ENCODE peak calls at places on chromosomes 6 and 20, in six cellular contexts. C, A, D, S, V and Q are unnamed samples.
A peak's percentile ranks its signal among the peaks of the same experiment; 100 is the strongest.

GRCh38 chr6:47456536-47456975 is 21.0 kb upstream of the CD2AP start:
- DNase-seq in C (no peak), A (no peak), D (no peak), S (no peak), V (no peak), Q (no peak)

GRCh38 chr6:168408504-168409136 is 32.4 kb upstream of the SMOC2 start:
- DNase-seq in C (no peak), A (no peak), D (no peak), S (no peak), V (no peak), Q (no peak)

GRCh38 chr6:136539967-136540366 is 10.3 kb downstream of the MAP7 start:
- DNase-seq in C (no peak), A (no peak), D (no peak), S (no peak), V (no peak), Q (no peak)

GRCh38 chr6:149586149-149586548 is 20.0 kb downstream of the GINM1 start:
- DNase-seq in C (no peak), A (no peak), D (no peak), S (no peak), V (no peak), Q (no peak)

GRCh38 chr20:41217422-41217821 is 80.1 kb downstream of the PLCG1 start:
- DNase-seq in C (no peak), A (no peak), D (no peak), S (no peak), V (no peak), Q (no peak)

GRCh38 chr6:121670511-121670910 is 235.1 kb downstream of the GJA1 start:
- DNase-seq in C (no peak), A (no peak), D (no peak), S (no peak), V (peak; percentile 62), Q (no peak)

GRCh38 chr6:167779123-167779992 is 47.4 kb upstream of the AFDN start:
- DNase-seq in C (no peak), A (no peak), D (no peak), S (no peak), V (no peak), Q (no peak)

GRCh38 chr20:7596541-7596940 is 343.7 kb downstream of the HAO1 start:
- DNase-seq in C (no peak), A (no peak), D (no peak), S (no peak), V (no peak), Q (no peak)

GRCh38 chr6:42225419-42225818 is 7.8 kb upstream of the MRPS10 start:
- DNase-seq in C (no peak), A (no peak), D (no peak), S (no peak), V (no peak), Q (no peak)

GRCh38 chr20:33894798-33895197 is 83.7 kb downstream of the CHMP4B start:
- DNase-seq in C (no peak), A (no peak), D (no peak), S (no peak), V (peak; percentile 62), Q (no peak)

GRCh38 chr6:130138909-130139242 is 83.9 kb downstream of the SAMD3 start:
- DNase-seq in C (no peak), A (no peak), D (no peak), S (no peak), V (no peak), Q (no peak)

GRCh38 chr6:10583509-10583908 is 62.4 kb downstream of the GCNT2 start:
- DNase-seq in C (no peak), A (no peak), D (no peak), S (no peak), V (no peak), Q (no peak)

GRCh38 chr20:20362774-20363435 is 5.0 kb upstream of the INSM1 start:
- DNase-seq in C (no peak), A (no peak), D (no peak), S (no peak), V (no peak), Q (no peak)

GRCh38 chr20:19222520-19223040 is 10.1 kb downstream of the SLC24A3 start:
- DNase-seq in C (no peak), A (no peak), D (no peak), S (no peak), V (no peak), Q (no peak)

GRCh38 chr6:81832304-81832703 is 79.8 kb upstream of the TENT5A start:
- DNase-seq in C (no peak), A (no peak), D (no peak), S (no peak), V (no peak), Q (no peak)

GRCh38 chr6:5671162-5671561 is 335.6 kb downstream of the NRN1 start:
- DNase-seq in C (peak; percentile 49), A (peak; percentile 12), D (no peak), S (no peak), V (peak; percentile 67), Q (peak; percentile 57)

GRCh38 chr6:167827062-167827587 is 414 bp downstream of the AFDN start:
- DNase-seq in C (no peak), A (peak; percentile 14), D (peak; percentile 42), S (no peak), V (peak; percentile 17), Q (no peak)

GRCh38 chr20:21357851-21358250 is 39.5 kb downstream of the NKX2-4 start:
- DNase-seq in C (no peak), A (no peak), D (no peak), S (no peak), V (no peak), Q (no peak)

GRCh38 chr20:47220161-47220582 is 136.3 kb downstream of the ZMYND8 start:
- DNase-seq in C (no peak), A (no peak), D (no peak), S (no peak), V (no peak), Q (no peak)

GRCh38 chr6:159788276-159788675 is 1.1 kb downstream of the TCP1 start:
- DNase-seq in C (no peak), A (no peak), D (no peak), S (no peak), V (no peak), Q (no peak)

GRCh38 chr6:14922306-14922705 is 323.6 kb upstream of the JARID2 start:
- DNase-seq in C (no peak), A (no peak), D (no peak), S (no peak), V (peak; percentile 68), Q (no peak)

GRCh38 chr6:43391448-43392031 is 22.1 kb upstream of the ZNF318 start:
- DNase-seq in C (no peak), A (no peak), D (no peak), S (no peak), V (peak; percentile 28), Q (no peak)

GRCh38 chr6:43395822-43396221 is 26.4 kb upstream of the ZNF318 start:
- DNase-seq in C (no peak), A (peak; percentile 12), D (peak; percentile 20), S (no peak), V (no peak), Q (no peak)

GRCh38 chr6:43396408-43397149 is 27.1 kb upstream of the ZNF318 start:
- DNase-seq in C (no peak), A (no peak), D (no peak), S (no peak), V (no peak), Q (no peak)

GRCh38 chr6:43394982-43395381 is 25.5 kb upstream of the ZNF318 start:
- DNase-seq in C (no peak), A (no peak), D (no peak), S (no peak), V (no peak), Q (no peak)

DNA sequence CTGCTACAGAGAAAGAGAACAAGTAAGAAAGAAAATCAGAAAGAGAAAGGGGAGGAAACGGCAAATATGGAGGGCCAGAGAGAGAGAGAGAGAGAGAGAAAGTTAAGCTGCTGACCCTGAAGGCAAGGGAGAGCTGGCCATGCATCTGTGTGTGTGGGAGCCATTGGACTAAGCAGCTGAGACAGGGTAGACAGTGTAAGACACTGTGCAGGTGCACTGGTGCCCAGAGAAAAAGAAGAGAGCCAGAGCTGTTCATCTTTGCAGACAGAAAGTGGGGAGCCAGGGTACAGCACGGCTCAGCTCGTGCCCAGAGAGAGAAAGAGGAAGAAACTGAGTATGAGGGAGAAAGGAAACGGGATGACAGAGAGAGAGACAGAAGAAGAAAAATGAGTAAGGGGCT is 24.1 kb upstream of the ZNF318 start:
- DNase-seq in C (no peak), A (no peak), D (no peak), S (no peak), V (no peak), Q (no peak)
- H3K4me3 ChIP-seq in C (no peak overlapping the region), A (no peak overlapping the region), D (no peak overlapping the region), S (no peak overlapping the region), V (no peak overlapping the region), Q (no peak overlapping the region)

DNA sequence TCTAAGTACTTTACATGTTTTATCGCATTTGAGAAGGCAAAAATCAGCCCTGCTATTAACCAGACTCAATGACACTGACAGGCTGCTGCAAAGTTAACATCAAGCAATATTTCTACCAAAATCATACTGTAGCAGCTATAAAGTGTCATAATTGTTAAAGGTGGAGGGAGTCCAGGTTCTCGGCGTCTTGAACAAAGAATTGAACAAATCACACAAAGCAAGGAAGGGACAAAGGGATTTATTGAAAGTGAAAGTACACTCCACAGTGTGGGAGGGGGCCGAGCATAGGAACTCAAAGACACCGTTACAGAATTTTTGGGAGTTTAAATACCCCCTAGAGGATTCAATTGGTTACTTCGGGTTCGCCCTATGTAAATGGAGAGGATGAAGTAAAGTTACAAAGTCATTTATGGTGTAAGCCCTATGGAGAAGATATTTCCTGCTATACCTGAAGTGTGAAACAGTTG is 12.9 kb upstream of the ZNF391 start:
- DNase-seq in C (no peak), A (no peak), D (no peak), S (no peak), V (peak; percentile 13), Q (no peak)
- H3K4me3 ChIP-seq in C (peak overlapping the region; percentile 90), A (peak overlapping the region; percentile 71), D (peak overlapping the region; percentile 76), S (peak overlapping the region; percentile 55), V (no peak overlapping the region), Q (peak overlapping the region; percentile 59)

DNA sequence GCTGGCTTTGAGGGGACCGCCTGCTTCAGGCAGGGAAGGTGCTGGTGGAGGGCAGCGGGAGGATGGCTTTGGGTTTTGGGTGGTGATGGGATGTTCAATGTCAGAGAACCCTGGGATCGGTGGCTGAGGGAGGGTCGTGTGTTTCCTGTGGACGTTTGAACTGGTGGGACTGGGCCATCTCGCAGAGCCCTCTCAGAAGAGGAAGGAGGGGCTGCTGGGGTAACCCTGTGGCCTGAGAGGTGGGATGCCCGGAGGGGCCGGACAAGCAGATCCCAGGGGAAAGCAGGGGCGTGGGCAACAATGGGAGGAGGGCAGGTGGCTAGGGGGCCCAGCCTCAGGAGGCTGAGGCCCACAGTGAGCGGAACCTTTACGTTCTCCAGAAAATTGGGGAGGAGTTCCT is 34.9 kb downstream of the PYGB start:
- DNase-seq in C (peak; percentile 42), A (no peak), D (no peak), S (no peak), V (no peak), Q (no peak)
- H3K4me3 ChIP-seq in C (no peak overlapping the region), A (no peak overlapping the region), D (no peak overlapping the region), S (no peak overlapping the region), V (no peak overlapping the region), Q (no peak overlapping the region)

GRCh38 chr6:2802521-2803060 is 37.4 kb downstream of the WRNIP1 start:
- DNase-seq in C (no peak), A (no peak), D (no peak), S (no peak), V (no peak), Q (no peak)
- H3K4me3 ChIP-seq in C (no peak overlapping the region), A (no peak overlapping the region), D (no peak overlapping the region), S (no peak overlapping the region), V (no peak overlapping the region), Q (no peak overlapping the region)